ENCODE peak calls at places on chromosomes 3 and 15, in ten cellular contexts. D is suprapubic skin, E is Peyer's patch, S is gastrocnemius medialis, Q is tibial nerve, K is adrenal gland, X is heart left ventricle, H is IMR-90, R is body of pancreas, V is HepG2. Y is an unnamed sample.

GRCh38 chr3:8784676-8785435 is 15.4 kb upstream of the OXTR start:
- DNase-seq in D (no peak), E (no peak), S (no peak), Q (no peak), K (no peak), X (no peak), H (no peak), R (no peak), V (no peak), Y (no peak)

GRCh38 chr3:23202203-23202920 is 765 bp upstream of the UBE2E2 start:
- DNase-seq in D (peak), E (no peak), S (peak), Q (peak), K (no peak), X (peak), H (peak), R (peak), V (no peak), Y (peak)

GRCh38 chr3:54870423-54870822 is 57.4 kb downstream of the LRTM1 start:
- DNase-seq in D (no peak), E (no peak), S (no peak), Q (no peak), K (peak), X (no peak), H (peak), R (no peak), V (peak), Y (no peak)

GRCh38 chr15:56821721-56822425 is 88.6 kb upstream of the ZNF280D start:
- DNase-seq in D (no peak), E (peak), S (no peak), Q (no peak), K (peak), X (no peak), H (peak), R (peak), V (peak), Y (no peak)

GRCh38 chr3:53122255-53122932 is 7.8 kb downstream of the RFT1 start:
- DNase-seq in D (no peak), E (no peak), S (no peak), Q (no peak), K (no peak), X (no peak), H (no peak), R (no peak), V (no peak), Y (no peak)

GRCh38 chr3:152271465-152272035 is 2.8 kb downstream of the MBNL1 start:
- DNase-seq in D (no peak), E (no peak), S (no peak), Q (no peak), K (no peak), X (no peak), H (no peak), R (no peak), V (no peak), Y (no peak)

GRCh38 chr3:134601539-134602439 is 49.0 kb downstream of the KY start:
- DNase-seq in D (no peak), E (no peak), S (no peak), Q (no peak), K (peak), X (no peak), H (peak), R (peak), V (no peak), Y (no peak)

GRCh38 chr15:76109046-76109445 is 49.3 kb downstream of the TMEM266 start:
- DNase-seq in D (no peak), E (no peak), S (no peak), Q (no peak), K (no peak), X (no peak), H (no peak), R (peak), V (no peak), Y (no peak)

GRCh38 chr3:141538568-141538967 is 51.7 kb downstream of the RASA2 start:
- DNase-seq in D (no peak), E (no peak), S (no peak), Q (no peak), K (no peak), X (no peak), H (no peak), R (no peak), V (no peak), Y (no peak)

GRCh38 chr15:73983773-73984172 is 8.3 kb downstream of the STOML1 start:
- DNase-seq in D (no peak), E (no peak), S (no peak), Q (no peak), K (peak), X (no peak), H (no peak), R (no peak), V (no peak), Y (peak)

GRCh38 chr3:46100812-46101211 is 73.5 kb upstream of the XCR1 start:
- DNase-seq in D (no peak), E (no peak), S (no peak), Q (no peak), K (peak), X (no peak), H (no peak), R (no peak), V (no peak), Y (no peak)

GRCh38 chr15:40918146-40918798 is 10.9 kb upstream of the DLL4 start:
- DNase-seq in D (no peak), E (no peak), S (no peak), Q (no peak), K (no peak), X (peak), H (no peak), R (no peak), V (no peak), Y (peak)

DNA sequence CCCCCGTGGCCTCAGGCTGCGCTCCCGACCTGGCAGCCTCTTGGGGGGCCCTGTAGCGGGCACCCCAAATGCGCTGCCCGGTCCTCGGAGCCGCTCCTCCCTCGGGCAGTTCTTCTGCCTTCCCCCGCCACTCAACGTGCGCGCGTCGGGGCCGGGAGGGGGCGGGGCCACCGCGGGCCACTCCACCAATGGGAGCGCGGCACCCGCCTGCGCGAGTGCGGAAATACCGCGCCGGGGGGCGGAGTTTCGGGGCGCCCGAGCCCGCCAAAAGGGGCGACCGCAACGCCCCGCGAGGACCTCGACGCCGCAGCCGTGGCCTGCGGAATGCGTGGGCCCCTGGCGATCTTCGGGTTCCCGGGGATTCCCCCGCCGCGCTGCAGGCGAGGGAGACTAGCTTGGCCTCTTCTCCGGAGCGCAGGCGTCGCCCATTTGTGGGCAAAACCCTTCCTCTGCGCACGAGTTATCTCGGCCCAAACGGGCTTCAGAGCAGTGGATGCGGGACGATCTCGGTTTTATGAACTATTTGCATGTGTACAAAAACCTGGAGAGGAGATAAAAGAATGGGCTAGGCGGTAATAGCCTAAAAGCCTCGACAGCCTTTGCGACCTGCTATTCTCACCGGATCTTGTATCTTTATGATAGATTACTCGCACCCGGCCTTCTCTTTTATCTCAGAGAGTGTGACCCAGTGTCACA is at the start of gene TASOR:
- DNase-seq in D (peak), E (peak), S (peak), Q (peak), K (peak), X (peak), H (peak), R (peak), V (peak), Y (peak)
- TF ChIP-seq POLR2A in D (peak), E (peak), S (peak), Q (peak), K (peak), X (peak), H (no peak), R (peak), V (no peak), Y (peak)

DNA sequence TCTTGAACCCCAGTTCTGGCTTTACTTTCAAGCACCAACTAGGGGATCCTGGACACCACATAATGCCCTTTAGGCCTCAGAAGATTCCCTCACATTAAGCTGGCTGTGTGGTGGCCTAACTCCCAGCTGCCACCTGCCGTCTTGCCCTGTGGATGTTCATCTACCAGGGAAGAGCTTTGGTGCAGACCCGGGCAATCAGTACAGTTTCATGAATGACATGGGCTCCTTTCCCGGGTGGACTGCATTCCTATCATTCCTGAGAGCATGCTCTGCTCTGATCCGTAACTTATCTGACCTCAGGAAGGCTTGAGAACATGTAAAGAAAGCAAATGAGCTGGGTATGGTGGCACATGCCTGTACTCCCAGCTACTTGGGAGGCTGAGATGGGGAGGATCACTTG is 50.0 kb upstream of the GSK3B start:
- DNase-seq in D (no peak), E (no peak), S (no peak), Q (no peak), K (no peak), X (no peak), H (peak), R (peak), V (peak), Y (no peak)
- TF ChIP-seq CTCF in D (no peak), E (no peak), S (no peak), Q (no peak), K (no peak), X (no peak), H (no peak), R (no peak), V (peak), Y (no peak)

GRCh38 chr3:27090265-27091041 is 278.7 kb downstream of the NEK10 start:
- DNase-seq in D (no peak), E (no peak), S (no peak), Q (no peak), K (no peak), X (no peak), H (peak), R (no peak), V (no peak), Y (no peak)
- H3K4me3 ChIP-seq in D (no peak), E (no peak), S (no peak), Q (no peak), K (no peak), X (no peak), H (no peak), R (no peak), V (no peak), Y (no peak)

GRCh38 chr3:49723631-49724551 is at the start of gene GMPPB:
- DNase-seq in D (peak), E (peak), S (peak), Q (peak), K (peak), X (peak), H (peak), R (peak), V (peak), Y (peak)
- TF ChIP-seq POLR2A in D (peak), E (peak), S (peak), Q (peak), K (peak), X (no peak), H (peak), R (peak), V (peak), Y (no peak)

GRCh38 chr15:60002528-60003218 is 1.4 kb upstream of the FOXB1 start:
- DNase-seq in D (no peak), E (no peak), S (no peak), Q (no peak), K (no peak), X (no peak), H (peak), R (no peak), V (no peak), Y (no peak)

GRCh38 chr15:60003243-60004018 is 680 bp upstream of the FOXB1 start:
- DNase-seq in D (no peak), E (no peak), S (no peak), Q (no peak), K (no peak), X (no peak), H (no peak), R (no peak), V (no peak), Y (no peak)

GRCh38 chr15:60004846-60005351 is 788 bp downstream of the FOXB1 start:
- DNase-seq in D (no peak), E (no peak), S (no peak), Q (no peak), K (no peak), X (no peak), H (peak), R (no peak), V (no peak), Y (no peak)

GRCh38 chr15:60005352-60006202 is 1.5 kb downstream of the FOXB1 start:
- DNase-seq in D (no peak), E (no peak), S (no peak), Q (no peak), K (no peak), X (no peak), H (no peak), R (no peak), V (no peak), Y (no peak)

DNA sequence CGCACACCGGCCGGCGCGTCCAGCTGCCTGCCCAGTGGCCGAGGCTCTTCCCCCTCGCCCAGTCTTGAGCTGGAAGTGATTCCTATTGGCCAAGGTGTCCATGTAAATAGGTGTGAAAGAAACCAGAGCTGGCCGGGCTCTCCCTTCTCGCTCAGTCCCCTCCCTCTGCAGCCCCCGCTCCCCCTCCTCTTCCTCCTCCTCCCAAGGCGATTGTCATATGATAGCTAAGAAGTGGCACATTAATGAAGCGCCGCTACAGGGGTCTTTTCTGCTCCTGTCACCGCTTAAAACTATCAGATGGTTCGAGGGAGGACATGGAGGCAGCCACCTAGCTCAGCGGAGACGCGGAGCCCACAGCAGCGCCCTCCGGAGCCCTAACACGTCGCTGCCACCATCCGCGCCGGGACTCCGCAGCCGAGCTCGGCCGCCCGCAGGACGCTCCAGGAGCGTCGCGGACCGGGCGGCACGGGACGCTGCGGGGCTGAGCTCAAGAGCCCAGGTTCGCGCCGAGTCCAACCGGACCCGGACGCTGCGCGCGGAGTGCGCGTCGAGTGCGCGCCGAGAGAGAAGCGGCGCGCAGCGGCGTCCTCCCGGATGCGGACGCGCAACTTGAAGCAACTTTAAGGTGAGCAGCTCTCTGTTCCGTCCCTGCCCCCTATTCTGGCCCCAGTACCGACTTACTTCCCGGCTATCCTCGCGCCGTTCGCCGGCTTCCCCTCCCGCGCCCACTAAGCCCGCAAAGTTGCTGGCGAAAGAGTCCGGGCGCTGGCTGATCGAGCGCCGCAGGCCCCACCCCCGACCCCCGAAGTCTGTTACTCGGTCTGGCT is at the start of gene FOXB1:
- DNase-seq in D (no peak), E (no peak), S (no peak), Q (no peak), K (no peak), X (no peak), H (no peak), R (no peak), V (no peak), Y (no peak)
- TF ChIP-seq CTCF in D (no peak), E (no peak), S (no peak), Q (no peak), K (no peak), X (no peak), H (no peak), R (no peak), V (no peak), Y (no peak)

GRCh38 chr15:52787549-52788098 is 2.5 kb downstream of the ONECUT1 start:
- DNase-seq in D (no peak), E (no peak), S (no peak), Q (no peak), K (no peak), X (no peak), H (no peak), R (no peak), V (no peak), Y (no peak)

GRCh38 chr15:52790166-52790708 is at the start of gene ONECUT1:
- DNase-seq in D (no peak), E (peak), S (no peak), Q (no peak), K (no peak), X (no peak), H (peak), R (peak), V (peak), Y (peak)

GRCh38 chr15:52788099-52788986 is 1.8 kb downstream of the ONECUT1 start:
- DNase-seq in D (no peak), E (no peak), S (no peak), Q (no peak), K (no peak), X (no peak), H (no peak), R (peak), V (no peak), Y (no peak)

GRCh38 chr15:52789601-52790165 is 453 bp downstream of the ONECUT1 start:
- DNase-seq in D (no peak), E (no peak), S (no peak), Q (no peak), K (no peak), X (no peak), H (peak), R (peak), V (no peak), Y (no peak)

GRCh38 chr15:52789008-52789600 is 1.0 kb downstream of the ONECUT1 start:
- DNase-seq in D (no peak), E (no peak), S (no peak), Q (no peak), K (no peak), X (no peak), H (no peak), R (no peak), V (no peak), Y (no peak)
- H3K4me3 ChIP-seq in D (peak), E (peak), S (peak), Q (no peak), K (peak), X (peak), H (no peak), R (peak), V (peak), Y (no peak)

GRCh38 chr3:61530355-61530754 is 31.0 kb upstream of the PTPRG start:
- DNase-seq in D (no peak), E (no peak), S (no peak), Q (no peak), K (no peak), X (no peak), H (peak), R (peak), V (peak), Y (no peak)

GRCh38 chr3:61522629-61523028 is 38.7 kb upstream of the PTPRG start:
- DNase-seq in D (no peak), E (no peak), S (no peak), Q (no peak), K (no peak), X (no peak), H (no peak), R (no peak), V (no peak), Y (no peak)

GRCh38 chr3:61524933-61525332 is 36.4 kb upstream of the PTPRG start:
- DNase-seq in D (no peak), E (no peak), S (no peak), Q (no peak), K (peak), X (no peak), H (no peak), R (no peak), V (no peak), Y (no peak)

GRCh38 chr3:61526307-61526706 is 35.1 kb upstream of the PTPRG start:
- DNase-seq in D (no peak), E (no peak), S (no peak), Q (no peak), K (no peak), X (no peak), H (no peak), R (no peak), V (no peak), Y (no peak)

DNA sequence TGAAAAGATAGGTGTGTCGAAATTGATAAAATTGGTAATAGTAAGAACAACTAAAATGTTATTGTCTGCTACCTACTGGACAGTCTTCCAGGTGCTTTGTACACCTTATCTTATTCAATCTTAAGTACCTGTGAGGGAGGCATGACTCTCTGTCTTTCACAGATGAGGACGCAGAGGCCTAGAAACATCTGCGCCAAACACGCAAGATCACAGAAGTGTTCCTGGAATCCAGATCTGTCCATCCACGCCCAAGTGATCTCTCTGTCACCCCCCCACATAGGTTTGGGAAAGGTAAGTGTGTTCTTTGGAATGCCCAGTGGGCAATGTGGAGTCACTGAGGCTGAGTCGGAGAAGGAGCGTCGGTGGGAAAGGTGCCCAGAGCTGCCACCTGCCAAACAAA is 34.4 kb upstream of the PTPRG start:
- DNase-seq in D (no peak), E (no peak), S (no peak), Q (no peak), K (no peak), X (no peak), H (no peak), R (no peak), V (no peak), Y (no peak)
- TF ChIP-seq POLR2A in D (no peak), E (no peak), S (no peak), Q (no peak), K (no peak), X (no peak), H (no peak), R (no peak), V (no peak), Y (no peak)